ENCODE peak calls at places on chromosomes 3 and 15, in ten cellular contexts. B is OCI-LY7, O is uterus, N is mammary epithelial cell, P is left lung, L is K562, Q is pancreas, S is endothelial cell of umbilical vein, F is A549, D is stomach. I is an unnamed sample. For H3K4me1, the result is how much of the 10 kb centered on the place peaks cover.

GRCh38 chr3:100335137-100335833 is 728 bp downstream of the NIT2 start:
- DNase-seq in B (peak), O (no peak), N (peak), P (no peak), L (peak), Q (no peak), S (peak), F (peak), D (no peak), I (no peak)

GRCh38 chr15:98124576-98124975 is 164.1 kb downstream of the ARRDC4 start:
- DNase-seq in B (no peak), O (no peak), N (no peak), P (no peak), L (no peak), Q (no peak), S (no peak), F (no peak), D (no peak), I (no peak)

GRCh38 chr15:66829551-66830131 is 127.6 kb downstream of the SMAD6 start:
- DNase-seq in B (no peak), O (no peak), N (no peak), P (no peak), L (no peak), Q (no peak), S (no peak), F (no peak), D (no peak), I (no peak)

GRCh38 chr15:46618984-46619383 is 984.2 kb downstream of the SQOR start:
- DNase-seq in B (no peak), O (no peak), N (no peak), P (no peak), L (no peak), Q (no peak), S (no peak), F (no peak), D (no peak), I (no peak)

GRCh38 chr15:29337156-29337959 is 67.7 kb upstream of the NSMCE3 start:
- DNase-seq in B (no peak), O (no peak), N (no peak), P (no peak), L (no peak), Q (peak), S (no peak), F (no peak), D (no peak), I (no peak)

GRCh38 chr3:72312339-72312738 is 527.4 kb upstream of the PROK2 start:
- DNase-seq in B (no peak), O (no peak), N (no peak), P (no peak), L (no peak), Q (no peak), S (no peak), F (no peak), D (no peak), I (no peak)

GRCh38 chr3:42900731-42901420 is 5.1 kb upstream of the ZNF662 start:
- DNase-seq in B (no peak), O (no peak), N (peak), P (no peak), L (no peak), Q (no peak), S (no peak), F (no peak), D (peak), I (no peak)

GRCh38 chr3:114867359-114867758 is 279.7 kb downstream of the ZBTB20 start:
- DNase-seq in B (no peak), O (no peak), N (no peak), P (peak), L (no peak), Q (peak), S (no peak), F (no peak), D (no peak), I (no peak)

GRCh38 chr3:88986834-88987233 is 120.6 kb upstream of the EPHA3 start:
- DNase-seq in B (no peak), O (no peak), N (peak), P (no peak), L (no peak), Q (no peak), S (no peak), F (no peak), D (no peak), I (no peak)

GRCh38 chr3:153881201-153881600 is 240.0 kb upstream of the ARHGEF26 start:
- DNase-seq in B (no peak), O (no peak), N (peak), P (no peak), L (no peak), Q (no peak), S (no peak), F (no peak), D (no peak), I (no peak)

GRCh38 chr15:36407647-36408046 is 171.8 kb upstream of the CDIN1 start:
- DNase-seq in B (no peak), O (no peak), N (peak), P (no peak), L (peak), Q (no peak), S (peak), F (no peak), D (no peak), I (no peak)

GRCh38 chr3:45896956-45897355 is 10.6 kb downstream of the CCR9 start:
- DNase-seq in B (no peak), O (no peak), N (peak), P (no peak), L (no peak), Q (no peak), S (no peak), F (no peak), D (no peak), I (no peak)

GRCh38 chr3:52293491-52294319 is 6.1 kb downstream of the GLYCTK start:
- DNase-seq in B (no peak), O (no peak), N (no peak), P (peak), L (no peak), Q (no peak), S (no peak), F (no peak), D (no peak), I (no peak)

GRCh38 chr3:16203671-16204629 is 29.5 kb downstream of the GALNT15 start:
- DNase-seq in B (no peak), O (no peak), N (peak), P (no peak), L (no peak), Q (no peak), S (no peak), F (no peak), D (no peak), I (no peak)

GRCh38 chr15:66117841-66118240 is 135.7 kb downstream of the MEGF11 start:
- DNase-seq in B (no peak), O (no peak), N (no peak), P (no peak), L (no peak), Q (no peak), S (no peak), F (no peak), D (no peak), I (no peak)

GRCh38 chr3:125115640-125116039 is 59.8 kb upstream of the HEG1 start:
- DNase-seq in B (no peak), O (no peak), N (no peak), P (no peak), L (no peak), Q (no peak), S (no peak), F (no peak), D (no peak), I (no peak)

GRCh38 chr3:66854752-66855151 is 143.4 kb upstream of the KBTBD8 start:
- DNase-seq in B (no peak), O (no peak), N (no peak), P (no peak), L (no peak), Q (no peak), S (no peak), F (no peak), D (no peak), I (no peak)

GRCh38 chr15:99507732-99508571 is 57.8 kb upstream of the MEF2A start:
- DNase-seq in B (no peak), O (peak), N (peak), P (no peak), L (no peak), Q (no peak), S (no peak), F (no peak), D (no peak), I (no peak)

GRCh38 chr3:196531418-196531817 is 16.3 kb upstream of the SMCO1 start:
- DNase-seq in B (no peak), O (no peak), N (no peak), P (no peak), L (no peak), Q (no peak), S (no peak), F (no peak), D (no peak), I (no peak)

GRCh38 chr3:192747145-192747544 is 19.8 kb upstream of the FGF12 start:
- DNase-seq in B (no peak), O (no peak), N (no peak), P (no peak), L (no peak), Q (no peak), S (no peak), F (no peak), D (no peak), I (no peak)

GRCh38 chr3:192831111-192831644 is 86.5 kb downstream of the MB21D2 start:
- DNase-seq in B (no peak), O (no peak), N (peak), P (no peak), L (no peak), Q (no peak), S (no peak), F (no peak), D (no peak), I (no peak)

GRCh38 chr3:173109143-173109542 is 31.9 kb downstream of the SPATA16 start:
- DNase-seq in B (no peak), O (no peak), N (no peak), P (no peak), L (no peak), Q (no peak), S (no peak), F (no peak), D (no peak), I (no peak)

GRCh38 chr3:190673157-190673556 is 159.3 kb downstream of the IL1RAP start:
- DNase-seq in B (no peak), O (no peak), N (no peak), P (no peak), L (no peak), Q (no peak), S (no peak), F (no peak), D (no peak), I (no peak)

GRCh38 chr3:124636863-124637296 is 93.4 kb upstream of the UMPS start:
- DNase-seq in B (no peak), O (no peak), N (no peak), P (no peak), L (no peak), Q (no peak), S (no peak), F (no peak), D (no peak), I (no peak)

GRCh38 chr15:52228928-52229327 is 37.7 kb upstream of the GNB5 start:
- DNase-seq in B (peak), O (no peak), N (peak), P (no peak), L (peak), Q (peak), S (no peak), F (no peak), D (peak), I (no peak)

GRCh38 chr15:47908950-47909670 is 191.8 kb downstream of the SEMA6D start:
- DNase-seq in B (no peak), O (no peak), N (no peak), P (no peak), L (no peak), Q (no peak), S (no peak), F (no peak), D (no peak), I (no peak)

GRCh38 chr3:160125188-160125587 is 100.0 kb upstream of the C3orf80 start:
- DNase-seq in B (no peak), O (no peak), N (no peak), P (no peak), L (no peak), Q (no peak), S (peak), F (no peak), D (no peak), I (no peak)

DNA sequence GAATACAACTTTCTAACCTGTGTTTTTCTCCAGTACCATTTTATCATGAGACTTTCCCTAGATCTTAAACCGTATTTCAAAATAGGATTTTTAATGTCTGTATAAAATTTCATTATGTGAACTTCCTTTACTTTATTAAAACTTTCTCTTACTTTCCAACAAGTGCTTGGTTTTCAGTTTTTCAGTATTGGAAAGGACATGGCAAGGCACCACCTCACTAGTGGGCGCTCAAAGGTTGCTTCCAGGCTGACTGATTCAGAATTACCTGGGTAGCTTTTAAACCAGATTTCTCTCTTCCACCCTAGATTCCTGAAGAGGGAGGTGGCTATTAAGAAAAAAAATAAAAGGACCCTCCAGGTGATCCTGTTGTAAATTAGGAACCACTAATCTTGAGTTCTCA is 236.6 kb downstream of the SOX2 start:
- DNase-seq in B (peak), O (no peak), N (peak), P (no peak), L (no peak), Q (no peak), S (no peak), F (no peak), D (no peak), I (no peak)
- TF ChIP-seq CTCF in B (peak), O (no peak), N (peak), P (no peak), L (no peak), Q (no peak), S (no peak), F (peak), D (peak), I (no peak)

DNA sequence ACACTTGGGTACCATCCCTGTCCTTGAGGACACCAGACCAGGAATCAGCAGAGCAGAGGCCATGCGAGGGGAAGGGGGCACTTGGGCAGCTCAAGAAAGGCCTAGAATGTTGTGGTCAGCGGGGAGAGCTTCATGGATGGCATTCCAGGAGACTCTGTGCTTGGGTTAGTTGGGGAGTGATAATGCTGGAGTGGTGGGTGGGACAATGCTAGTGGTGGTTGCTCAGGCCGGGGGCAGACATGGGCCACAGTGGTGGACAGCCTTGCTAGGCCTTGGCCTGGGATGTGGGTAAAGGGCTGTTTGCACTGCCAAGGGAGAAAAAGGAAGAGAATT is 12.8 kb downstream of the MRAS start:
- DNase-seq in B (no peak), O (no peak), N (no peak), P (no peak), L (no peak), Q (no peak), S (no peak), F (no peak), D (no peak), I (no peak)
- H3K4me1 ChIP-seq in B (under half), O (under half), N (under half), P (under half), L (under half), Q (under half), S (under half), F (under half), D (under half), I (under half)

GRCh38 chr15:31364301-31365031 is 37.8 kb downstream of the KLF13 start:
- DNase-seq in B (peak), O (no peak), N (peak), P (no peak), L (peak), Q (peak), S (no peak), F (no peak), D (no peak), I (no peak)

GRCh38 chr15:31367021-31367729 is 40.5 kb downstream of the KLF13 start:
- DNase-seq in B (no peak), O (no peak), N (no peak), P (no peak), L (no peak), Q (no peak), S (no peak), F (no peak), D (no peak), I (no peak)

GRCh38 chr15:31366169-31366734 is 39.6 kb downstream of the KLF13 start:
- DNase-seq in B (no peak), O (peak), N (peak), P (no peak), L (no peak), Q (no peak), S (no peak), F (no peak), D (no peak), I (no peak)

GRCh38 chr15:31365032-31365654 is 38.5 kb downstream of the KLF13 start:
- DNase-seq in B (no peak), O (no peak), N (no peak), P (no peak), L (no peak), Q (no peak), S (no peak), F (no peak), D (no peak), I (no peak)

DNA sequence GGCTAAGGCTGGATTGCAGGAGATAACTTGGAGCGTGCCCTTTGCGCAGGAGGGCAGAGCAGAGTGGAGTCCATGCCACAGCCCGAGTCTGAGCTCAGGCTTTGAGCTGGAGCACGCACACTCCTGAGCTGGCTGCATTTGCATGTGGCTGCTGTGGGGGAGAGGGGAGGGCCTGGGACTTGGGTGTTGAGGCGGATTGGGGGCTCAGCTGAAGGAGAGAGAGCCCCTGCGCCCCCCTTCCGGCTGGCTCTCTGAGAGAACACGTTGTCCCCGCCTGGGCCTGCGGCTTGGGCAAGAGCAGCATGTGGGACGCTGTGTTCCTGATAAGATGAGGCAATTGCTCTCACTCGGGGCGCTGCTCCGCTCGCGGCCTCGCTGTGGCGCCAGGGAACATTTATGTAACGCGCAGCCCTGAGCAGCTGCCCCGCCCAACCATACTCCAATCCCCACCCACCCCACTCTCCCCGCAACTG is 39.1 kb downstream of the KLF13 start:
- DNase-seq in B (peak), O (peak), N (peak), P (peak), L (peak), Q (peak), S (no peak), F (no peak), D (peak), I (peak)
- TF ChIP-seq CTCF in B (peak), O (peak), N (peak), P (peak), L (peak), Q (peak), S (peak), F (no peak), D (peak), I (peak)

DNA sequence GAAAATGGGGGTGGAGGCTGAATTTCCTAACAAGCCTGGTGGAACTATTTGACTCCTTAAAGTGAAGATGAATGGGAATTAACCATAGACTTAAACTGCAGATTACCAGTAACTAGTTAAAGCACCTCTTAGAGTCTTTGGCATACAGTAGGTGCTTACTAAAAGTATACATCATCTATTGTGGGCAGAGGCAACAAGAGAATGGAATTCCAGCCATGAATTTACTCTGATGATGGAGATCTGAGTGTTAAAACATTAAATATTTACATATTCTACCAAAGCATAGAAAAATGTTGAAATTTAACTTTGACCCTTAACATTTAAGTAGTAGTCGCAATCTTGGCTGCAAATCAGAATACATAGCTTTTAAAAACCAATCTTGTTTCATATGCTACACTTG is 5.1 kb downstream of the UBA5 start:
- DNase-seq in B (no peak), O (no peak), N (no peak), P (no peak), L (no peak), Q (no peak), S (no peak), F (no peak), D (no peak), I (no peak)
- H3K4me1 ChIP-seq in B (under half), O (under half), N (under half), P (under half), L (under half), Q (half or more), S (under half), F (under half), D (half or more), I (under half)

GRCh38 chr3:171977426-171977825 is 62.0 kb upstream of the FNDC3B start:
- DNase-seq in B (no peak), O (no peak), N (no peak), P (no peak), L (no peak), Q (no peak), S (no peak), F (no peak), D (no peak), I (no peak)

GRCh38 chr3:171974986-171975837 is 64.2 kb upstream of the FNDC3B start:
- DNase-seq in B (no peak), O (peak), N (no peak), P (no peak), L (peak), Q (no peak), S (no peak), F (no peak), D (no peak), I (no peak)

GRCh38 chr3:171977860-171978259 is 61.5 kb upstream of the FNDC3B start:
- DNase-seq in B (peak), O (no peak), N (no peak), P (no peak), L (peak), Q (no peak), S (no peak), F (no peak), D (no peak), I (no peak)

GRCh38 chr3:171978390-171978789 is 61.0 kb upstream of the FNDC3B start:
- DNase-seq in B (no peak), O (no peak), N (no peak), P (no peak), L (no peak), Q (no peak), S (no peak), F (no peak), D (no peak), I (no peak)

DNA sequence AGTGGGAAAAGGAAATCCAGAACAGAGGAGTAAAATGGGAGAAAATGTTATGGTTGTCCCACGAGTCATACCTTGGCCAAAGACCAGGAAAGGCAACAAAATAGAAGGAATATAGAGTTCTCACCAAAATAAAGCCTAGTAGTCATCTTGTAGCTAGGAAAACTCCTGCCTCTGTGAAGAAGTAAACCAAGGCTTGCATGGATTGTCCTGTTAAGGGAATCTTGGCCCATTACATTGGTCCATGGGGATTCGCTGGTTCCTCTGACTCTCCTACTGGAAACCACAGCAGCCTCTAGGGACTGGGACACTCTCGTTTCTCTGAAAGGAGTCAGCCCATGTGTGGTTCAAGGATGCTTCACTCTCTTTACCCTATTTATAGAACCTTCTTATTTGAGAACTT is 62.9 kb upstream of the FNDC3B start:
- DNase-seq in B (no peak), O (no peak), N (no peak), P (no peak), L (no peak), Q (no peak), S (peak), F (no peak), D (no peak), I (no peak)
- TF ChIP-seq CTCF in B (no peak), O (no peak), N (no peak), P (no peak), L (no peak), Q (no peak), S (no peak), F (no peak), D (no peak), I (no peak)

DNA sequence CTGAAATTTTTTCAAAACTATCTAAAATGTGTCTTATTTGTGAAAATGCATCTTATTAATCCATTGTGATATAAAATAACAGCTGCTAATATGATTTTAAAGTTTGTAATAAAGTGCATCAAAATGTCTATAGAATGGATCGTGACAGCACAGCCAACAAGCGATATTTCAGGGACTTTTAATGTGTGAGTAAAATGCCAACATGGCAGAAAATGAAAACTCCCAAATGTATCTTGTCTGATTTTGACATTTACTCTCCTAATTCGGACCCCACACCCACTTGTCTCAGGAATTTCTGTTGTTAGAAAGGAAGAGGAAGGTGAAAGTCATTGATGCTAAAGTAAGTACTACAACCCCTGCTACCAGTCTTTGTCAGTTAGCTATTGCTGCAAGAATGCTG is 273.9 kb downstream of the SATB1 start:
- DNase-seq in B (no peak), O (no peak), N (no peak), P (no peak), L (no peak), Q (no peak), S (no peak), F (no peak), D (no peak), I (no peak)
- H3K4me1 ChIP-seq in B (under half), O (under half), N (under half), P (under half), L (under half), Q (under half), S (under half), F (under half), D (under half), I (under half)

I was measured in CD8-positive, alpha-beta T cell.